ENCODE peak calls at places on chromosomes 3 and 15, in ten cellular contexts. B is brain microvascular endothelial cell, R is IMR-90, D is HuH-7.5, V is EL, C is HepG2, I is hippocampal formation, U is SIG-M5, N is RPMI8226, Q is activated T-helper 1 cell treated with Interleukin-2 at 50 U/mL for 16 hours. E is an unnamed sample.

GRCh38 chr3:102132370-102132769 is 283.1 kb downstream of the NFKBIZ start:
- DNase-seq in D (no peak), R (no peak), I (no peak), C (no peak), V (no peak), B (no peak), Q (no peak), N (no peak), U (no peak), E (no peak)

GRCh38 chr3:110773413-110773954 is 298.1 kb upstream of the NECTIN3 start:
- DNase-seq in R (peak), Q (no peak), B (peak), U (no peak), C (peak), N (no peak), V (peak), D (no peak), I (no peak), E (peak)

GRCh38 chr15:29787767-29788166 is 34.5 kb downstream of the TJP1 start:
- DNase-seq in C (no peak), Q (no peak), U (no peak), R (no peak), V (no peak), D (no peak), B (no peak), N (no peak), I (no peak), E (no peak)

GRCh38 chr3:184642623-184643308 is 69.1 kb downstream of the MAGEF1 start:
- DNase-seq in C (no peak), I (no peak), D (no peak), R (no peak), B (no peak), U (no peak), Q (no peak), N (no peak), V (no peak), E (no peak)

GRCh38 chr3:6726811-6727210 is 134.1 kb upstream of the GRM7 start:
- DNase-seq in R (no peak), B (no peak), Q (no peak), U (no peak), V (no peak), C (no peak), I (no peak), N (no peak), D (no peak), E (no peak)

GRCh38 chr3:41715376-41715775 is 246.5 kb downstream of the ULK4 start:
- DNase-seq in B (no peak), U (no peak), C (no peak), R (no peak), Q (no peak), D (no peak), V (no peak), I (no peak), N (no peak), E (no peak)

GRCh38 chr3:149765762-149766334 is 13.6 kb upstream of the COMMD2 start:
- DNase-seq in N (peak), B (peak), C (peak), D (no peak), I (no peak), Q (no peak), R (peak), U (no peak), V (peak), E (no peak)

GRCh38 chr3:97010881-97011657 is 196.7 kb downstream of the EPHA6 start:
- DNase-seq in B (no peak), I (no peak), N (peak), D (no peak), C (no peak), V (no peak), R (no peak), Q (no peak), U (no peak), E (no peak)

GRCh38 chr3:120353463-120353862 is 4.3 kb upstream of the LRRC58 start:
- DNase-seq in N (no peak), Q (no peak), U (no peak), I (no peak), V (no peak), B (no peak), R (no peak), C (no peak), D (no peak), E (no peak)

GRCh38 chr3:49300595-49300994 is 23.6 kb upstream of the C3orf62 start:
- DNase-seq in Q (no peak), R (no peak), B (no peak), I (no peak), U (no peak), N (no peak), D (no peak), V (no peak), C (peak), E (no peak)

GRCh38 chr3:122533931-122534334 is 19.2 kb upstream of the KPNA1 start:
- DNase-seq in V (peak), U (peak), D (no peak), B (peak), N (no peak), Q (no peak), I (no peak), R (peak), C (no peak), E (no peak)

GRCh38 chr3:106068386-106068785 is 199.6 kb upstream of the CBLB start:
- DNase-seq in U (no peak), B (no peak), V (no peak), D (no peak), I (no peak), R (no peak), C (no peak), N (no peak), Q (no peak), E (no peak)

GRCh38 chr15:101064795-101065569 is 145.8 kb downstream of the LRRK1 start:
- DNase-seq in N (no peak), C (no peak), R (no peak), U (no peak), I (no peak), B (no peak), D (no peak), Q (no peak), V (no peak), E (no peak)

GRCh38 chr15:68200016-68200861 is 4.9 kb downstream of the CALML4 start:
- DNase-seq in R (no peak), Q (no peak), V (no peak), I (no peak), C (no peak), N (no peak), B (no peak), U (no peak), D (no peak), E (no peak)

GRCh38 chr15:62809106-62809967 is 233.2 kb upstream of the TPM1 start:
- DNase-seq in I (no peak), D (no peak), Q (no peak), U (no peak), V (peak), C (peak), R (peak), N (no peak), B (peak), E (peak)

GRCh38 chr3:74500257-74500656 is 114.2 kb downstream of the CNTN3 start:
- DNase-seq in Q (no peak), I (no peak), R (peak), N (no peak), V (no peak), D (no peak), B (no peak), U (no peak), C (no peak), E (no peak)

GRCh38 chr15:72009207-72009606 is 108.7 kb downstream of the MYO9A start:
- DNase-seq in C (peak), U (no peak), I (no peak), D (peak), N (no peak), Q (no peak), V (no peak), B (no peak), R (no peak), E (peak)

GRCh38 chr3:120559228-120560061 is 36.7 kb upstream of the NDUFB4 start:
- DNase-seq in B (peak), D (no peak), N (peak), C (peak), U (peak), R (peak), Q (no peak), I (no peak), V (peak), E (no peak)

GRCh38 chr15:88908697-88909621 is 4.2 kb downstream of the MFGE8 start:
- DNase-seq in V (no peak), U (no peak), R (peak), N (no peak), Q (no peak), C (no peak), D (no peak), B (no peak), I (no peak), E (no peak)

GRCh38 chr3:5140230-5140621 is 18.1 kb downstream of the ARL8B start:
- DNase-seq in B (no peak), C (no peak), Q (no peak), D (no peak), V (no peak), R (no peak), U (no peak), N (no peak), I (no peak), E (no peak)

GRCh38 chr3:55483196-55484095 is 3.7 kb downstream of the WNT5A start:
- DNase-seq in R (no peak), I (no peak), D (no peak), B (no peak), U (no peak), N (no peak), C (no peak), V (peak), Q (no peak), E (no peak)

GRCh38 chr3:15255215-15255614 is 49.2 kb downstream of the CAPN7 start:
- DNase-seq in C (no peak), B (no peak), D (no peak), N (no peak), I (no peak), Q (no peak), U (no peak), V (no peak), R (no peak), E (no peak)

GRCh38 chr15:44087578-44088190 is 107.4 kb downstream of the FRMD5 start:
- DNase-seq in V (peak), D (no peak), R (peak), I (no peak), B (peak), U (no peak), C (no peak), N (no peak), Q (no peak), E (no peak)

GRCh38 chr3:81045976-81046375 is 715.5 kb downstream of the GBE1 start:
- DNase-seq in C (no peak), I (no peak), D (no peak), Q (no peak), U (no peak), R (no peak), B (no peak), N (no peak), V (no peak), E (no peak)

GRCh38 chr15:48868549-48868948 is 9.4 kb upstream of the EID1 start:
- DNase-seq in V (peak), Q (no peak), C (no peak), N (no peak), U (no peak), I (no peak), R (peak), B (peak), D (no peak), E (no peak)

GRCh38 chr3:31079691-31080090 is 185.2 kb upstream of the GADL1 start:
- DNase-seq in N (no peak), U (no peak), R (peak), I (no peak), D (no peak), C (no peak), Q (no peak), B (no peak), V (peak), E (no peak)

GRCh38 chr3:109831403-109831802 is 494.1 kb upstream of the DPPA4 start:
- DNase-seq in C (no peak), D (no peak), U (no peak), N (no peak), Q (no peak), R (no peak), B (no peak), I (no peak), V (no peak), E (no peak)

E was measured in Caco-2.